ENCODE peak calls at places on chromosomes 12 and 14, in five cellular contexts. U is stomach, Y is choroid plexus epithelial cell, W is right lobe of liver, J is pancreas. Z is an unnamed sample.

GRCh38 chr14:85479306-85479705 is 50.6 kb upstream of the FLRT2 start:
- DNase-seq in U (no peak), Y (no peak), W (no peak), J (no peak), Z (no peak)

GRCh38 chr12:3271146-3271545 is 194.0 kb downstream of the TSPAN9 start:
- DNase-seq in U (no peak), Y (no peak), W (no peak), J (no peak), Z (no peak)

GRCh38 chr12:2959508-2960431 is 573 bp downstream of the TEAD4 start:
- DNase-seq in U (peak; percentile 30), Y (peak; percentile 48), W (no peak), J (peak; percentile 84), Z (no peak)

GRCh38 chr14:26328766-26329165 is 269.1 kb downstream of the NOVA1 start:
- DNase-seq in U (no peak), Y (no peak), W (no peak), J (no peak), Z (no peak)

GRCh38 chr14:32559048-32559447 is 229.9 kb downstream of the AKAP6 start:
- DNase-seq in U (no peak), Y (peak; percentile 2), W (no peak), J (no peak), Z (no peak)

GRCh38 chr14:54186821-54187365 is 209.9 kb upstream of the CDKN3 start:
- DNase-seq in U (no peak), Y (no peak), W (no peak), J (no peak), Z (no peak)

GRCh38 chr14:32977913-32978312 is 39.2 kb downstream of the NPAS3 start:
- DNase-seq in U (no peak), Y (no peak), W (no peak), J (no peak), Z (no peak)

GRCh38 chr12:26434299-26434915 is 239.0 kb downstream of the SSPN start:
- DNase-seq in U (no peak), Y (peak; percentile 81), W (no peak), J (no peak), Z (peak; percentile 33)

GRCh38 chr14:74974364-74975058 is 19.1 kb upstream of the PGF start:
- DNase-seq in U (no peak), Y (peak; percentile 61), W (peak; percentile 30), J (no peak), Z (no peak)

GRCh38 chr12:110117948-110118685 is 6.0 kb upstream of the IFT81 start:
- DNase-seq in U (no peak), Y (no peak), W (peak; percentile 5), J (no peak), Z (no peak)

GRCh38 chr12:1587927-1588573 is 6.3 kb downstream of the FBXL14 start:
- DNase-seq in U (no peak), Y (peak; percentile 41), W (no peak), J (no peak), Z (no peak)

GRCh38 chr14:88479574-88479987 is 75.2 kb downstream of the PTPN21 start:
- DNase-seq in U (no peak), Y (no peak), W (no peak), J (no peak), Z (no peak)

GRCh38 chr12:48201516-48201915 is 1.6 kb downstream of the OR10AD1 start:
- DNase-seq in U (no peak), Y (no peak), W (no peak), J (no peak), Z (no peak)

GRCh38 chr12:106747973-106748436 is 26.5 kb upstream of the RIC8B start:
- DNase-seq in U (no peak), Y (no peak), W (no peak), J (no peak), Z (peak; percentile 77)

GRCh38 chr14:101072531-101072930 is 169.0 kb upstream of the RTL1 start:
- DNase-seq in U (peak; percentile 21), Y (peak; percentile 49), W (peak; percentile 29), J (peak; percentile 47), Z (no peak)

GRCh38 chr14:21978184-21978998 is 304.8 kb upstream of the OR4E1 start:
- DNase-seq in U (peak; percentile 39), Y (peak; percentile 35), W (peak; percentile 46), J (peak; percentile 55), Z (peak; percentile 72)

GRCh38 chr12:87332987-87333761 is 696.0 kb downstream of the C12orf50 start:
- DNase-seq in U (no peak), Y (no peak), W (no peak), J (no peak), Z (no peak)

GRCh38 chr14:94918896-94919295 is 149.0 kb upstream of the GSC start:
- DNase-seq in U (no peak), Y (no peak), W (no peak), J (no peak), Z (no peak)

GRCh38 chr12:72632286-72632685 is 360.1 kb downstream of the TRHDE start:
- DNase-seq in U (no peak), Y (peak; percentile 40), W (no peak), J (no peak), Z (no peak)

GRCh38 chr12:68175566-68176033 is 16.1 kb upstream of the IFNG start:
- DNase-seq in U (no peak), Y (no peak), W (no peak), J (no peak), Z (peak; percentile 27)

GRCh38 chr14:91059576-91060471 is 617 bp downstream of the RPS6KA5 start:
- DNase-seq in U (peak; percentile 68), Y (peak; percentile 7), W (peak; percentile 62), J (peak; percentile 76), Z (no peak)

GRCh38 chr14:72528059-72528950 is 365.6 kb downstream of the DPF3 start:
- DNase-seq in U (no peak), Y (peak; percentile 37), W (no peak), J (no peak), Z (no peak)

GRCh38 chr14:36941783-36942521 is 230.5 kb downstream of the SLC25A21 start:
- DNase-seq in U (peak; percentile 77), Y (peak; percentile 84), W (peak; percentile 64), J (peak; percentile 91), Z (peak; percentile 42)

GRCh38 chr12:111558107-111558376 is 41.1 kb downstream of the ATXN2 start:
- DNase-seq in U (no peak), Y (no peak), W (no peak), J (no peak), Z (no peak)

GRCh38 chr14:81392976-81393643 is 7.0 kb downstream of the STON2 start:
- DNase-seq in U (no peak), Y (no peak), W (no peak), J (no peak), Z (no peak)

GRCh38 chr12:50764116-50764860 is 387 bp downstream of the ATF1 start:
- DNase-seq in U (peak; percentile 58), Y (peak; percentile 33), W (peak; percentile 83), J (peak; percentile 85), Z (no peak)

GRCh38 chr12:52683575-52684300 is 3.5 kb upstream of the KRT1 start:
- DNase-seq in U (no peak), Y (no peak), W (no peak), J (no peak), Z (no peak)

GRCh38 chr14:37172024-37172869 is at the start of gene SLC25A21:
- DNase-seq in U (peak; percentile 77), Y (peak; percentile 81), W (peak; percentile 77), J (peak; percentile 89), Z (no peak)

GRCh38 chr12:120650249-120650690 is 9.8 kb downstream of the CABP1 start:
- DNase-seq in U (no peak), Y (no peak), W (no peak), J (no peak), Z (no peak)
- H3K4me3 ChIP-seq in U (no peak overlapping the region), Y (no peak overlapping the region), W (no peak overlapping the region), J (no peak overlapping the region), Z (no peak overlapping the region)

GRCh38 chr12:57735952-57736742 is 2.4 kb downstream of the AGAP2 start:
- DNase-seq in U (no peak), Y (peak; percentile 45), W (no peak), J (peak; percentile 69), Z (no peak)
- H3K4me3 ChIP-seq in U (peak overlapping the region; percentile 11), Y (peak overlapping the region; percentile 39), W (no peak overlapping the region), J (peak overlapping the region; percentile 14), Z (no peak overlapping the region)

GRCh38 chr14:64554551-64554950 is 4.8 kb downstream of the PPP1R36 start:
- DNase-seq in U (no peak), Y (no peak), W (no peak), J (no peak), Z (no peak)

GRCh38 chr14:64556526-64556925 is 6.8 kb downstream of the PPP1R36 start:
- DNase-seq in U (no peak), Y (peak; percentile 73), W (no peak), J (no peak), Z (no peak)

GRCh38 chr14:64549805-64550538 is at the start of gene PPP1R36:
- DNase-seq in U (peak; percentile 69), Y (no peak), W (peak; percentile 47), J (peak; percentile 86), Z (no peak)

GRCh38 chr14:64549016-64549415 is 745 bp upstream of the PPP1R36 start:
- DNase-seq in U (no peak), Y (no peak), W (no peak), J (no peak), Z (no peak)

GRCh38 chr14:64550539-64551333 is 975 bp downstream of the PPP1R36 start:
- DNase-seq in U (no peak), Y (no peak), W (no peak), J (no peak), Z (no peak)
- H3K4me3 ChIP-seq in U (peak overlapping the region; percentile 50), Y (peak overlapping the region; percentile 3), W (no peak overlapping the region), J (peak overlapping the region; percentile 54), Z (no peak overlapping the region)

DNA sequence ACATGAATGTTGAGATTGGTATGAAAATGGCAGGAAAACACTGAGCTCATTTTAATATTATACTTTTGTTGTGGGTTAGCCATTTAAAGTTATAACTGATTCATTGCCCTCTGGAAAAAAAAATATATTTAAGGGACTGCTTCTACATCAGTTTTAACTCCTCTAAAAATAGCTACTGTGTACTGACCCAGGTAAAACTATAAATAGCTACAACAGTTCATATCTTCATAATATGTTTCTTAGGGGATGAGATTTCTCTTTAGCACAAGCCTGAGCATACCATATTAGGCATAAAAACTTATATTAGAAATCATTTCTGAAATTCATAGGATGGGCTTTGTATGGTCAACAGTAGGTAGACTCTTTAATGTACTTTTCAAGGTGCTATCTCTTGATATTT is 81.0 kb downstream of the KTN1 start:
- DNase-seq in U (no peak), Y (no peak), W (no peak), J (no peak), Z (no peak)
- H3K4me3 ChIP-seq in U (no peak overlapping the region), Y (no peak overlapping the region), W (no peak overlapping the region), J (no peak overlapping the region), Z (no peak overlapping the region)

DNA sequence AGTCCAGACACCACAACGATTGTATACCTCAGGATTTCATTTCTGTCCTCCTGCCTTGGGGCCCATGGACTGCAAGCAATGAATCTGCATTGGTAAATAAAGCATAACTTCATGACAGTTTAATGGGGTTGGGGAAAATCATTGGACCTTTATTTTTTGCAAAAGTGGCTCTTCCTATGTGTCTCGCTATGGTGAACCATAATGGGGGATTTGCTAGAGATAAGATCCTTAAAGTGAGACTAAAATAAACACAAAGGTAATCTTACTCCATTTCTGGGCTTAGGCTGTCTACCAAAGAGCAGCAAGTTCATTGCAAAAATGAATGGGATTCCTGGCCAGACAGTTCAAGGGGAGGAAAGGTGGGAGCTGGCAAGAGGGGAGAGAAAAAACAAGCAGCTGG is 292.8 kb downstream of the C12orf75 start:
- DNase-seq in U (no peak), Y (no peak), W (no peak), J (no peak), Z (no peak)
- H3K4me3 ChIP-seq in U (no peak overlapping the region), Y (no peak overlapping the region), W (no peak overlapping the region), J (no peak overlapping the region), Z (no peak overlapping the region)